ENCODE peak calls at places on chromosomes 6 and 20, in four cellular contexts. V is foreskin fibroblast, Z is heart left ventricle, B is fibroblast of mammary gland. D is an unnamed sample.

GRCh38 chr6:35294308-35294945 is 3.2 kb upstream of the DEF6 start:
- DNase-seq in Z (peak; percentile 45), V (peak; percentile 17), B (peak; percentile 28), D (peak; percentile 51)

GRCh38 chr6:34970962-34971361 is 81.9 kb downstream of the ANKS1A start:
- DNase-seq in V (peak; percentile 81), B (peak; percentile 87), Z (no peak), D (peak; percentile 91)

GRCh38 chr20:34058831-34059230 is 53.2 kb downstream of the EIF2S2 start:
- DNase-seq in Z (no peak), B (peak; percentile 9), V (no peak), D (peak; percentile 40)

GRCh38 chr20:52484438-52484837 is 292.9 kb upstream of the ZFP64 start:
- DNase-seq in V (no peak), B (no peak), Z (no peak), D (peak; percentile 4)

GRCh38 chr6:100657678-100658330 is 193.1 kb upstream of the SIM1 start:
- DNase-seq in B (peak; percentile 28), V (no peak), Z (no peak), D (peak; percentile 51)

GRCh38 chr6:37665309-37665708 is 32.4 kb downstream of the MDGA1 start:
- DNase-seq in B (no peak), Z (no peak), V (no peak), D (no peak)

GRCh38 chr6:154580397-154581135 is 70.1 kb upstream of the CNKSR3 start:
- DNase-seq in Z (no peak), B (no peak), V (no peak), D (no peak)

GRCh38 chr6:41939091-41939847 is 2.3 kb downstream of the CCND3 start:
- DNase-seq in V (peak; percentile 68), B (peak; percentile 44), Z (peak; percentile 60), D (peak; percentile 53)

GRCh38 chr20:9072741-9073310 is 3.9 kb downstream of the PLCB4 start:
- DNase-seq in B (no peak), V (no peak), Z (no peak), D (no peak)

GRCh38 chr6:6436366-6436765 is 115.9 kb upstream of the F13A1 start:
- DNase-seq in B (no peak), V (no peak), Z (no peak), D (no peak)

GRCh38 chr6:148240463-148240845 is 102.2 kb upstream of the SASH1 start:
- DNase-seq in B (peak; percentile 89), V (peak; percentile 64), Z (peak; percentile 38), D (peak; percentile 68)

GRCh38 chr20:835220-836045 is 1.9 kb downstream of the FAM110A start:
- DNase-seq in B (no peak), V (no peak), Z (peak; percentile 89), D (no peak)

GRCh38 chr6:144346719-144347446 is 61.7 kb downstream of the UTRN start:
- DNase-seq in B (peak; percentile 71), V (peak; percentile 69), Z (peak; percentile 40), D (peak; percentile 71)

GRCh38 chr6:77457720-77458349 is 5.5 kb downstream of the HTR1B start:
- DNase-seq in V (peak; percentile 90), Z (peak; percentile 62), B (peak; percentile 97), D (peak; percentile 98)

GRCh38 chr6:31385041-31385440 is 18.4 kb upstream of the MICA start:
- DNase-seq in Z (no peak), B (no peak), V (no peak), D (no peak)

GRCh38 chr20:36107881-36108280 is 46.7 kb upstream of the EPB41L1 start:
- DNase-seq in V (no peak), B (no peak), Z (no peak), D (no peak)

GRCh38 chr6:105259912-105260889 is 80.4 kb upstream of the POPDC3 start:
- DNase-seq in Z (peak; percentile 51), V (no peak), B (no peak), D (peak; percentile 4)

GRCh38 chr6:136654086-136654485 is 103.9 kb upstream of the MAP7 start:
- DNase-seq in Z (no peak), B (no peak), V (no peak), D (no peak)

GRCh38 chr20:60851826-60852704 is 400.0 kb upstream of the CDH4 start:
- DNase-seq in Z (no peak), B (peak; percentile 6), V (no peak), D (peak; percentile 1)

GRCh38 chr20:21564127-21564773 is 50.4 kb upstream of the NKX2-2 start:
- DNase-seq in V (no peak), Z (no peak), B (no peak), D (no peak)

DNA sequence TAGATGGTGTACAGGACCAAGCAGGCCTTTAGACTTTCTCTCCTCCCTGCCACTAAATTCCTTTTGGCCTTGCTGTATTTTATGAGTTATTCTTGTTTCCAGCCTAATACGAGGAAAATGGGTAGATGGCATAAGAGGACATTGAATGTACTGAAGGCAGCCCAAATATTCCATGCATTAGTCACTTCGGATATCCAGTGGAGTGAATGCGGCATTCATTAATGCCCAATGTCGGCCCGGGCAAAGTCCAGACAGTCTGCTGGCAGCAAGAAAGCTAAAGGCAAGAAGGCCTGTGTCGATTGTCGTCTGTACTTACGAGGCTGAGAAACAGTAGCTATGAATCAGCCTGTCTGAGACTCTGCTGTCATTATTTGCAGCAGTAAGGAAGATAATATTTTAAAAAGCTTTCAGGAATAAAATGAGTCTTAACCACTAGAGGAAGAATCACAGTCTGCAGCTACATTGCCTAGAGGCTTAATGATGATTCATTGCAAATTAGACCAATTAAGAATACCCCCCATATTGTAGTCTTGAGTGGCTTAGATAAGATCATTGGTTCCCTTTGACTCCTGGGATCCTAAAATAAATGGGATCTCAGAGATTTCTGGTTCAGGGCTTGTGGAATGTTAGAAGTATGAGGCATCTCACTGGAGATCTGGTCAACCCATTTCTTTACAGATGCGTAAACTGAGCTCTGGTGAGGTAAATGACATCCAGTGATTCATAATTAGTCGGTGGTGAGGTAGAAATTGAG is 534.1 kb upstream of the JAG1 start:
- DNase-seq in B (peak; percentile 24), Z (no peak), V (no peak), D (peak; percentile 32)
- TF ChIP-seq CTCF in B (no peak), Z (no peak), V (no peak), D (no peak)

DNA sequence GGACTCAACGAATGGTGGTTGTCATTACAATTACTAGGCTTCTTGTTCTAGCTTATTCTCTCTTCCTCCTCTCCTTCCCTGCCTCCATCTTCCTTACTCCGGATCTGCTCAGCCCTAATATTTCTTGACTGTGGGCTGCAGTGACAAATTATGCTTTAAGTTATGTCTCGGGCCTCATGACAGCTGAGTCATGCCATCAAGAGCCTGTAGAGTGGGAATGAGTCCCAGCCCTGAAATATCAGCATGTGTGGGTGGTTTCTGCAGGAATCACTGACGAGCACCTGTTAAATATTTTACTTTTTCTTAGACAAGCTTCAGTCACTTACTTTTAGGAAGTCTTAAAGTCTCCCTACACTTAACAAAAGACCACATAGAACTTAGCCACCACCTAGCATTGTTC is 83.1 kb upstream of the CBLN4 start:
- DNase-seq in Z (no peak), B (no peak), V (no peak), D (no peak)
- H3K4me3 ChIP-seq in Z (no peak overlapping the region), B (no peak overlapping the region), V (no peak overlapping the region), D (no peak overlapping the region)

DNA sequence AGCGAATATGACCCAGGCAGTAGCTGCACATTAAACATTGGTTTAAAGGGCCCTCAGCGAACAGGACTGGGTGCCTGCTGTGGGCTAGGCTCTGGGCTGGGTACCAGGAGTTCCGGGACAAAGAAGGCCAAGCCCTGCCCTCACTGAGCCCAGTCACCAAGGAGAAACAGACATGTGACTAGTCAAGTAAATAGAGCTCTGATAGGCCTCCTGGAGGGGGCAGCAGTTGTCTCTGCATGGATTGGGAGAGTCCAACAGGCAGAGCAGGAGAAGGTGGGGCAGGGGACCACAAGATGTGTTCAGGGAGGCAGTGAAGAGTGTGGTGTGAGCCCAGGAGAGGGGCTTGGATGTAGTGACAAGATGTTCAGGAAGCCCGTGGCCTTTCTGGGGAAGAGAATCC is 3.1 kb downstream of the HM13 start:
- DNase-seq in Z (no peak), V (peak; percentile 44), B (peak; percentile 82), D (peak; percentile 71)
- TF ChIP-seq CTCF in Z (no peak), V (peak; percentile 44), B (peak; percentile 50), D (peak; percentile 58)

GRCh38 chr6:45447005-45447404 is 69.3 kb upstream of the SUPT3H start:
- DNase-seq in Z (no peak), V (no peak), B (no peak), D (no peak)

GRCh38 chr6:45445364-45445748 is 67.6 kb upstream of the SUPT3H start:
- DNase-seq in Z (no peak), V (no peak), B (no peak), D (no peak)

GRCh38 chr6:45447721-45448120 is 70.0 kb upstream of the SUPT3H start:
- DNase-seq in Z (no peak), V (no peak), B (no peak), D (peak; percentile 63)

GRCh38 chr6:45448417-45449389 is 71.0 kb upstream of the SUPT3H start:
- DNase-seq in V (peak; percentile 62), B (peak; percentile 43), Z (no peak), D (peak; percentile 85)

GRCh38 chr6:45445749-45446454 is 68.2 kb upstream of the SUPT3H start:
- DNase-seq in B (peak; percentile 99), Z (peak; percentile 57), V (peak; percentile 98), D (peak; percentile 100)
- H3K4me3 ChIP-seq in B (no peak overlapping the region), Z (no peak overlapping the region), V (no peak overlapping the region), D (no peak overlapping the region)

DNA sequence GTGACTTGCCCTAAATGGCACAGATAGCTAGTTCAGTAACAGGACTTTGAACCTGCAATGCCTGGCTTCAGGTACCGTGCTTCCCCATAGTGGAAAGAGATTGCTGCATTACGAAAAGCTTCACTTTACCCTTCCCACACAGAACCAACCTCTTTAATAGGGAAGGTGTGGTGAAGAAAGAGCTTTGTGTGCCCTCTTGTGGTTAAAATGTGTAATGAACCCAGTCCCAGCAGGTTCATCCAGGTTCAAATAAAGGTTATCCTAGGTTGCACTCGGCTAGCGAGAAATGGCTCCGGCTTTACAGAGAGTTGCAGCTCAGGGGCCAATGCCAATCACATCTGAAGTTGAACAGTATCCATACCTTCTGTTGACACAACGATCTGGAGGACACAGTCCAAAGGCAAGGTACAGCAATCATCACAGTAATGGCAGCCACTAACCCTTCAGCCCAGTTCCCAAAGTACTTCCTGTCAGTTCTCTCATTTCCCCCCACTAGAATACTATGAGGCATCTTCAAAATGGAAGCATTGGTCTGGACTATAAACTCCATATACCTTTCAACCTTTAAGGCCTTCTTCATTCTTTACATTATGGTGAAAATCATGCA is 3.0 kb downstream of the DEFB115 start:
- DNase-seq in B (no peak), V (no peak), Z (no peak), D (peak; percentile 5)
- TF ChIP-seq CTCF in B (peak; percentile 11), V (no peak), Z (peak; percentile 22), D (peak; percentile 28)

GRCh38 chr20:24829649-24830370 is 119.3 kb upstream of the CST7 start:
- DNase-seq in B (no peak), V (no peak), Z (no peak), D (no peak)
- H3K4me3 ChIP-seq in B (no peak overlapping the region), V (no peak overlapping the region), Z (no peak overlapping the region), D (no peak overlapping the region)

DNA sequence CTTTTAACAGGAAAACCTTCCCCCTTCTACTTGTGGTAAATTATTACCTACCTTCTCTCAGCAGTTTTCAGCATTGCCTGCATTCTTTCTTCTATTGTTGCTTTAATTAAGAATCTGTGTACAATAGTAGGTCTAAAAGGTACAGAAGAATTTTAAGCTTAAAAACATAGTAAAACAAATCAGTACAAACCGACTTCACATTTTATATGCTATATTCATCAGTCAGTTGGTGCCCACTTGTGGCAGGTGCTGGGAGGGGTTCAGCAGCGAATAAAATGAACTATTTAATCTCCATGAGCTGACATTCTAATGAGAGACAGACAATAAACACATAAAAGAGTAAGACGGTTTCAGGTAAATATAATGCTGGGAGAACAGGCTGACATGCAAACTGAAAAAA is 73.4 kb upstream of the FBXO30 start:
- DNase-seq in V (no peak), Z (peak; percentile 23), B (peak; percentile 25), D (peak; percentile 58)
- TF ChIP-seq CTCF in V (peak; percentile 40), Z (peak; percentile 34), B (peak; percentile 37), D (peak; percentile 71)